ENCODE peak calls at places on chromosome 18, in seven cellular contexts. I is neural progenitor cell, H is psoas muscle, D is colonic mucosa, O is sigmoid colon, K is upper lobe of right lung, E is right atrium auricular region. N is an unnamed sample.
A peak's percentile ranks its signal among the peaks of the same experiment; 100 is the strongest.

GRCh38 chr18:58391113-58391892 is 237.6 kb downstream of the ALPK2 start:
- DNase-seq in H (no peak), O (no peak), K (no peak), I (no peak), E (no peak), D (no peak), N (no peak)

GRCh38 chr18:62757399-62758010 is 42.2 kb downstream of the PHLPP1 start:
- DNase-seq in O (no peak), H (no peak), E (no peak), D (peak; percentile 48), K (no peak), I (no peak), N (peak; percentile 45)

GRCh38 chr18:11577271-11578112 is 31.9 kb upstream of the SLC35G4 start:
- DNase-seq in O (no peak), E (no peak), K (no peak), I (no peak), D (no peak), H (no peak), N (no peak)

GRCh38 chr18:48541747-48542108 is 2.9 kb downstream of the CTIF start:
- DNase-seq in O (no peak), K (no peak), I (no peak), E (no peak), D (no peak), H (no peak), N (no peak)

GRCh38 chr18:49241852-49242251 is 218.6 kb downstream of the DYM start:
- DNase-seq in K (no peak), E (no peak), D (no peak), H (no peak), I (no peak), O (no peak), N (peak; percentile 58)

GRCh38 chr18:55907352-55908045 is 319.5 kb upstream of the TCF4 start:
- DNase-seq in E (no peak), D (no peak), K (no peak), I (no peak), O (no peak), H (no peak), N (peak; percentile 49)

GRCh38 chr18:68233043-68233442 is 481.9 kb downstream of the TMX3 start:
- DNase-seq in O (no peak), H (no peak), K (no peak), D (no peak), I (no peak), E (no peak), N (no peak)

GRCh38 chr18:47749195-47749973 is 181.1 kb downstream of the SMAD2 start:
- DNase-seq in O (peak; percentile 77), K (peak; percentile 88), H (peak; percentile 81), I (peak; percentile 90), D (peak; percentile 75), E (peak; percentile 65), N (peak; percentile 39)

GRCh38 chr18:12742453-12742852 is 39.6 kb downstream of the PSMG2 start:
- DNase-seq in D (no peak), H (no peak), K (no peak), E (no peak), I (no peak), O (no peak), N (peak; percentile 96)

GRCh38 chr18:3466051-3466450 is 16.1 kb downstream of the TGIF1 start:
- DNase-seq in E (no peak), K (no peak), H (no peak), I (no peak), D (no peak), O (no peak), N (peak; percentile 84)

GRCh38 chr18:77762632-77763031 is 513.0 kb downstream of the GALR1 start:
- DNase-seq in H (no peak), D (no peak), E (no peak), I (peak; percentile 75), K (no peak), O (no peak), N (no peak)

GRCh38 chr18:49081511-49082146 is 130.9 kb upstream of the SMAD7 start:
- DNase-seq in D (no peak), K (no peak), O (no peak), I (no peak), E (no peak), H (no peak), N (no peak)

GRCh38 chr18:67310826-67311225 is 205.7 kb downstream of the DSEL start:
- DNase-seq in D (no peak), O (no peak), K (no peak), H (no peak), I (no peak), E (no peak), N (peak; percentile 59)

GRCh38 chr18:44732604-44733003 is 51.9 kb downstream of the SETBP1 start:
- DNase-seq in O (no peak), K (no peak), E (no peak), H (no peak), I (no peak), D (no peak), N (no peak)

GRCh38 chr18:25604909-25605247 is 252.9 kb upstream of the ZNF521 start:
- DNase-seq in I (no peak), O (no peak), E (no peak), K (peak; percentile 55), H (no peak), D (no peak), N (no peak)

GRCh38 chr18:79737426-79737825 is 57.8 kb downstream of the CTDP1 start:
- DNase-seq in H (no peak), K (peak; percentile 35), E (no peak), I (no peak), D (no peak), O (peak; percentile 39), N (no peak)

GRCh38 chr18:79735071-79735980 is 55.7 kb downstream of the CTDP1 start:
- DNase-seq in H (no peak), O (peak; percentile 61), D (no peak), K (no peak), E (no peak), I (no peak), N (no peak)

GRCh38 chr18:79736846-79737245 is 57.2 kb downstream of the CTDP1 start:
- DNase-seq in D (no peak), E (no peak), K (peak; percentile 41), O (peak; percentile 48), I (no peak), H (no peak), N (no peak)

GRCh38 chr18:79738041-79738461 is 58.4 kb downstream of the CTDP1 start:
- DNase-seq in H (no peak), D (no peak), E (no peak), K (peak; percentile 57), O (peak; percentile 58), I (no peak), N (no peak)

GRCh38 chr18:79736230-79736629 is 56.6 kb downstream of the CTDP1 start:
- DNase-seq in H (no peak), I (no peak), K (peak; percentile 63), O (peak; percentile 56), D (no peak), E (no peak), N (no peak)
- H3K36me3 ChIP-seq in H (peaks cover 2% of the 10 kb centered on the region), I (peaks cover 13% of the 10 kb centered on the region), K (peaks cover 49% of the 10 kb centered on the region), O (peaks cover 54% of the 10 kb centered on the region), D (peaks cover 4% of the 10 kb centered on the region), E (peaks cover 66% of the 10 kb centered on the region), N (peaks cover 13% of the 10 kb centered on the region)

GRCh38 chr18:60070631-60071030 is 170.8 kb downstream of the PMAIP1 start:
- DNase-seq in E (no peak), I (no peak), O (no peak), D (no peak), H (no peak), K (no peak), N (peak; percentile 76)

DNA sequence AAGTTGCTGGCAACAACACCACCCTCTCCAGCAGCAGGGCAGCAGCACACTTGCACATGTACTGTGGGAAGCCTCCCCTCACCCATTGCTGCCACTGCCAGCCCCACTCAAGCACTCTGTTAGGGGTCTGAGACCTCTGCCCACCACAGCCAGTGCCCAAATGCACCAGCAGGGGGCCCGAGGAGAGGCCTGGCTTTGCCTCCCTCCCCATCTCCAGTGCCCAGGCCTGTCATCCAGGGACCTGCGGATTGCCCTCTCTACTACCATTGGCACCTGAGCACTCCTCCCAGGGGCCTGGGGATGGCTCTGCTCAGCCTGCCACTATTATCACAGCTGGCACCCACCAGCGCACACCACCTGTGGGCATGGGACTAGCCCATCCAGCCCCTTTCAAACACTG is 175.7 kb downstream of the PMAIP1 start:
- DNase-seq in K (peak; percentile 46), O (no peak), D (no peak), E (no peak), I (no peak), H (no peak), N (no peak)
- TF ChIP-seq CTCF in K (no peak), O (no peak), D (no peak), E (no peak), I (no peak), H (no peak), N (no peak)

DNA sequence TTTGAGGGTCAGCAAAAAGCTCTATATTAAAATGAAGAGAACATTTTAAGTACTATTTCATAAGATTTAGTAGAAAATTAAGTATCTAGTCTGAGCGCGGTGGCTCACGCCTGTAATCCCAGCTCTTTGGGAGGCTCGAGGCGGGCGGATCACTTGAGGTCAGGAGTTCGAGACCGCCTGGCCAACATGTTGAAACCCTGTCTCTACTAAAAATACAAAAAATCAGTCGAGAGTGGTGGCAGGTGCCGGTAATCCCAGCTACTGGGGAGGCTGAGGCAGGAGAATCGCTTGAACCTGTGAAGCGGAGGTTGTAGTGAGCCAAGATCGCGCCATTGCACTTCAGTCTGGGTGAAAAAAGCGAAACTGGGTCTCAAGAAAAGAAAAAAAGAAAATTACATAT is 1.6 kb downstream of the USP14 start:
- DNase-seq in O (no peak), E (no peak), H (no peak), I (no peak), D (no peak), K (no peak), N (no peak)
- H3K4me3 ChIP-seq in O (no peak overlapping the region), E (no peak overlapping the region), H (peak overlapping the region; percentile 79), I (peak overlapping the region; percentile 94), D (no peak overlapping the region), K (peak overlapping the region; percentile 89), N (no peak overlapping the region)

GRCh38 chr18:671405-671804 is 14.0 kb downstream of the TYMS start:
- DNase-seq in D (no peak), K (no peak), I (no peak), E (no peak), O (no peak), H (no peak), N (no peak)

GRCh38 chr18:673317-673716 is 15.9 kb downstream of the TYMS start:
- DNase-seq in D (no peak), E (no peak), K (no peak), H (no peak), I (no peak), O (no peak), N (no peak)

GRCh38 chr18:669077-669476 is 11.6 kb downstream of the TYMS start:
- DNase-seq in E (no peak), O (no peak), K (no peak), H (no peak), I (no peak), D (no peak), N (no peak)

GRCh38 chr18:668263-668662 is 10.8 kb downstream of the TYMS start:
- DNase-seq in I (no peak), H (no peak), E (no peak), D (no peak), K (no peak), O (no peak), N (no peak)

DNA sequence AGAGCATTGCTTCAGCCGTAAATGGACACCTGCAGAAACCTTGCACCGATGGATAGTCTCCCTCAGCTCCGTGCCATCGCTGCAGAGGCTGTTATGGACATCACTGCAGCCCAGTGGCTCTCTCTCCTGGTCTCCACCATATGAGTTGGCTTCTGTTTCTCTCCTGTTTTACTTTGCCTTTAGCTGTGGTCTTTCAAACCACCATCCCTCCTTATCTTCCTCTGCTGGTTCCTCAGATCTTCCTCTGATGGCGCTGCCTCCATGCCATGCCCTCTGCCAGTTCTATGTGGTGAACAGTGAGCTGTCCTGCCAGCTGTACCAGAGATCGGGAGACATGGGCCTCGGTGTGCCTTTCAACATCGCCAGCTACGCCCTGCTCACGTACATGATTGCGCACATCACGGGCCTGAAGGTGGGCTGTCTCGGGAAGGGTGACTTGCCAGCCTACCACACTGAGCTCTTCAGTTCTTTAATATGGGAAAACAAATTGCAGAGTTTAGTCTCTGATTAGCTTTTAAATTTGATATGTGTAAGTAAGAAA is 13.1 kb downstream of the TYMS start:
- DNase-seq in H (no peak), D (no peak), E (peak; percentile 40), K (no peak), O (no peak), I (no peak), N (no peak)
- H3K36me3 ChIP-seq in H (peaks cover 3% of the 10 kb centered on the region), D (no peaks in the 10 kb centered on the region), E (peaks cover 14% of the 10 kb centered on the region), K (peaks cover 56% of the 10 kb centered on the region), O (no peaks in the 10 kb centered on the region), I (peaks cover 29% of the 10 kb centered on the region), N (peaks cover 11% of the 10 kb centered on the region)